ENCODE peak calls at places on chromosomes 4 and X, in five cellular contexts. T is neuronal stem cell, V is H1, J is IMR-90, N is mesenchymal stem cell. H is an unnamed sample.
A peak's percentile ranks its signal among the peaks of the same experiment; 100 is the strongest.

GRCh38 chr4:48725414-48725813 is 54.7 kb downstream of the FRYL start:
- DNase-seq in T (no peak), V (no peak), J (no peak), N (no peak), H (no peak)

GRCh38 chr4:30716158-30716557 is 4.0 kb upstream of the PCDH7 start:
- DNase-seq in T (peak; percentile 21), V (no peak), J (peak; percentile 53), N (peak; percentile 67), H (peak; percentile 69)

GRCh38 chrX:46912098-46912672 is at the start of gene JADE3:
- DNase-seq in T (peak; percentile 66), V (peak; percentile 65), J (peak; percentile 56), N (peak; percentile 75), H (peak; percentile 80)

GRCh38 chrX:132933170-132933569 is 25.3 kb downstream of the HS6ST2 start:
- DNase-seq in T (no peak), V (no peak), J (no peak), N (no peak), H (no peak)

GRCh38 chr4:170226288-170226687 is 136.5 kb upstream of the AADAT start:
- DNase-seq in T (no peak), V (no peak), J (no peak), N (no peak), H (peak; percentile 29)

GRCh38 chr4:112279025-112279881 is 6.5 kb downstream of the TIFA start:
- DNase-seq in T (no peak), V (no peak), J (peak; percentile 34), N (no peak), H (no peak)

GRCh38 chr4:14864365-14864762 is 137.9 kb upstream of the CPEB2 start:
- DNase-seq in T (no peak), V (no peak), J (no peak), N (no peak), H (no peak)

GRCh38 chr4:2300431-2300861 is 38.5 kb upstream of the MXD4 start:
- DNase-seq in T (no peak), V (no peak), J (no peak), N (no peak), H (no peak)

GRCh38 chr4:6891436-6892170 is 18.0 kb upstream of the TBC1D14 start:
- DNase-seq in T (no peak), V (no peak), J (peak; percentile 31), N (peak; percentile 77), H (no peak)

GRCh38 chr4:185626798-185627197 is 91.5 kb upstream of the PDLIM3 start:
- DNase-seq in T (no peak), V (no peak), J (no peak), N (no peak), H (no peak)

GRCh38 chr4:185625503-185625902 is 90.2 kb upstream of the PDLIM3 start:
- DNase-seq in T (no peak), V (no peak), J (no peak), N (no peak), H (no peak)

GRCh38 chr4:185624248-185624568 is 88.9 kb upstream of the PDLIM3 start:
- DNase-seq in T (no peak), V (no peak), J (no peak), N (no peak), H (no peak)

GRCh38 chr4:185623444-185624247 is 88.3 kb upstream of the PDLIM3 start:
- DNase-seq in T (no peak), V (no peak), J (no peak), N (no peak), H (no peak)
- H3K36me3 ChIP-seq in T (peaks cover 80% of the 10 kb centered on the region), V (no peaks in the 10 kb centered on the region), J (no peaks in the 10 kb centered on the region), N (peaks cover 5% of the 10 kb centered on the region), H (no peaks in the 10 kb centered on the region)

GRCh38 chr4:88794087-88794486 is 96.5 kb upstream of the NAP1L5 start:
- DNase-seq in T (no peak), V (no peak), J (no peak), N (no peak), H (no peak)

GRCh38 chr4:88794952-88795351 is 97.3 kb upstream of the NAP1L5 start:
- DNase-seq in T (no peak), V (no peak), J (no peak), N (no peak), H (no peak)

GRCh38 chr4:88793473-88793872 is 95.8 kb upstream of the NAP1L5 start:
- DNase-seq in T (no peak), V (no peak), J (no peak), N (no peak), H (no peak)

GRCh38 chr4:88797725-88798124 is 100.1 kb upstream of the NAP1L5 start:
- DNase-seq in T (no peak), V (no peak), J (no peak), N (no peak), H (no peak)

GRCh38 chr4:88796545-88796944 is 98.9 kb upstream of the NAP1L5 start:
- DNase-seq in T (no peak), V (no peak), J (no peak), N (no peak), H (no peak)
- H2BK15ac ChIP-seq in T (no peak overlapping the region), V (no peak overlapping the region), J (no peak overlapping the region), N (no peak overlapping the region), H (no peak overlapping the region)

GRCh38 chr4:72846280-72847111 is 223.0 kb downstream of the COX18 start:
- DNase-seq in T (peak; percentile 14), V (peak; percentile 67), J (no peak), N (peak; percentile 32), H (peak; percentile 91)

GRCh38 chr4:72843466-72843865 is 226.1 kb downstream of the COX18 start:
- DNase-seq in T (no peak), V (no peak), J (no peak), N (no peak), H (no peak)

GRCh38 chr4:72842323-72842722 is 227.2 kb downstream of the COX18 start:
- DNase-seq in T (no peak), V (no peak), J (no peak), N (no peak), H (no peak)
- H3K36me3 ChIP-seq in T (no peaks in the 10 kb centered on the region), V (no peaks in the 10 kb centered on the region), J (no peaks in the 10 kb centered on the region), N (no peaks in the 10 kb centered on the region), H (no peaks in the 10 kb centered on the region)

DNA sequence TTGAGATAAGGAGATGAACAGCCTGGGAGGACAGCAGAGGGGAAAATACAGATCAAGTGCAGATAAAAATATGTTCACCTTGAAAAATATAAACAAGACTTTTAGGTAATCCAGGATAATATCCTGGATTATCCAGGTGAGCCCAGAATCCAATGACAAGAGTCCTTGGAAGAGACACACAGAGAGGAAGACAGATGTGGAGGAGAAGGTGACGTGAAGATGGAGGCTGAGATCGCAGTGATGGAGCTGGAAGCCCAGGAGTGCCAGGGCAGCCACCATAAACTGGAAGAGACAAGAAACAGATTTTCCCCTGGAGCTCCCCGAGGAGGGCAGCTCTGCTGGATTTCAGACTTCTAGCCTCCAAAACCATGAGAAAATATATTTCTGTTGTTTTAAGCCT is 230.7 kb downstream of the UNC5C start:
- DNase-seq in T (no peak), V (no peak), J (no peak), N (no peak), H (no peak)
- H2BK15ac ChIP-seq in T (no peak overlapping the region), V (no peak overlapping the region), J (no peak overlapping the region), N (no peak overlapping the region), H (no peak overlapping the region)

DNA sequence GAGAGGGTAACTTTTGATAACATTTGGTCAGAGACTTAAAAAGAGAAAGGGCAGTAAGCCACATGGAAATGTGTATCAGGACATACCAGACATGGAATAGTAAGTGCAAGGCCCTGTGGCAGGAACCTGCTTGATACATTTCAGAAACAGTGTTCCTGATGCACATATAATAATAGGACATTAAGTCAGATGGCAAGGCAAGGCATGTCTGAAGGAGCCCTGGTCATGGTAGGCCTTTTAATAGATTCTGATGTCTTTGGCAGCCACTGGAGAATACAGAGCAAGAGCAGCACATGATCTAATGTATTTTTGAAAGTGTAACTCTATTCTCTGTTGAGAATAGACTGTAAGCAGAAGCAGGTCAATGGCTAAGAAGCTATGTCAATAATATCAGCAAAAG is 279.7 kb downstream of the CAMK2D start:
- DNase-seq in T (no peak), V (no peak), J (no peak), N (no peak), H (no peak)
- H3K36me3 ChIP-seq in T (peaks cover 4% of the 10 kb centered on the region), V (no peaks in the 10 kb centered on the region), J (peaks cover 6% of the 10 kb centered on the region), N (peaks cover 8% of the 10 kb centered on the region), H (no peaks in the 10 kb centered on the region)